ENCODE peak calls at places on chromosome 5, in four cellular contexts. R is SJSA1, S is SW480, V is ACHN. D is an unnamed sample.

GRCh38 chr5:15446552-15446951 is 53.4 kb upstream of the FBXL7 start:
- DNase-seq in R (no peak), V (no peak), S (no peak), D (no peak)

GRCh38 chr5:95723632-95724369 is 7.3 kb upstream of the RHOBTB3 start:
- DNase-seq in R (no peak), S (no peak), V (no peak), D (no peak)

GRCh38 chr5:55096186-55096585 is 6.3 kb upstream of the GZMA start:
- DNase-seq in V (no peak), R (no peak), S (no peak), D (no peak)

GRCh38 chr5:88183255-88183654 is 85.4 kb downstream of the TMEM161B start:
- DNase-seq in R (no peak), V (no peak), S (no peak), D (no peak)

GRCh38 chr5:175878544-175879438 is 7.4 kb downstream of the CPLX2 start:
- DNase-seq in S (no peak), V (no peak), R (no peak), D (peak; percentile 48)

GRCh38 chr5:104551628-104552027 is 989.0 kb upstream of the NUDT12 start:
- DNase-seq in S (no peak), R (no peak), V (no peak), D (no peak)

GRCh38 chr5:58466939-58467338 is 7.1 kb upstream of the PLK2 start:
- DNase-seq in V (peak; percentile 33), S (no peak), R (peak; percentile 66), D (no peak)

GRCh38 chr5:172542651-172543131 is 88.4 kb upstream of the SH3PXD2B start:
- DNase-seq in S (no peak), R (no peak), V (no peak), D (no peak)

GRCh38 chr5:167049043-167049663 is 1242.3 kb upstream of the WWC1 start:
- DNase-seq in S (peak; percentile 67), R (peak; percentile 58), V (peak; percentile 65), D (peak; percentile 76)

GRCh38 chr5:14584848-14585247 is 3.3 kb downstream of the OTULINL start:
- DNase-seq in S (no peak), R (no peak), V (no peak), D (no peak)

D was measured in left kidney.